ENCODE peak calls at places on chromosomes 2 and 18, in six cellular contexts. M, H, R, Q, V and T are unnamed samples.

GRCh38 chr2:10514743-10515142 is 66.6 kb upstream of the ODC1 start:
- DNase-seq in V (peak; percentile 96), R (peak; percentile 98), M (no peak), H (no peak), Q (no peak), T (peak; percentile 98)

GRCh38 chr2:72993147-72993546 is 75.8 kb downstream of the EMX1 start:
- DNase-seq in M (peak; percentile 83), R (peak; percentile 60), Q (peak; percentile 23), H (no peak), V (peak; percentile 62), T (peak; percentile 9)

GRCh38 chr18:79568543-79569205 is 110.9 kb upstream of the CTDP1 start:
- DNase-seq in M (no peak), H (no peak), V (no peak), Q (no peak), R (no peak), T (no peak)

GRCh38 chr2:191691898-191692297 is 14.0 kb downstream of the NABP1 start:
- DNase-seq in H (no peak), M (no peak), R (no peak), Q (no peak), V (no peak), T (peak; percentile 1)

GRCh38 chr18:35851286-35851967 is 121.1 kb upstream of the RMP24 start:
- DNase-seq in M (no peak), V (no peak), H (no peak), Q (no peak), R (no peak), T (no peak)

GRCh38 chr2:120314656-120315366 is 31.1 kb upstream of the INHBB start:
- DNase-seq in V (no peak), R (no peak), Q (peak; percentile 52), M (no peak), H (no peak), T (no peak)

GRCh38 chr2:74552914-74553811 is 579 bp downstream of the LOXL3 start:
- DNase-seq in R (no peak), Q (no peak), M (peak; percentile 76), H (no peak), V (peak; percentile 52), T (no peak)

GRCh38 chr2:85441859-85442258 is 23.3 kb downstream of the SH2D6 start:
- DNase-seq in H (no peak), R (no peak), M (no peak), V (no peak), Q (no peak), T (no peak)

GRCh38 chr2:100707016-100707947 is 112.7 kb upstream of the NPAS2 start:
- DNase-seq in Q (no peak), H (no peak), V (no peak), R (no peak), M (no peak), T (no peak)

GRCh38 chr2:101998556-101999121 is 6.9 kb downstream of the IL1R2 start:
- DNase-seq in M (no peak), V (peak; percentile 27), Q (no peak), R (no peak), H (peak; percentile 56), T (no peak)

GRCh38 chr2:181813963-181814565 is 77.5 kb upstream of the ITPRID2 start:
- DNase-seq in R (peak; percentile 52), Q (no peak), V (peak; percentile 10), H (no peak), M (no peak), T (peak; percentile 44)

GRCh38 chr2:234366891-234367290 is 130.0 kb downstream of the ARL4C start:
- DNase-seq in Q (no peak), V (no peak), M (no peak), H (no peak), R (no peak), T (no peak)

GRCh38 chr2:67840460-67841068 is 222.2 kb downstream of the C1D start:
- DNase-seq in H (no peak), Q (peak; percentile 63), V (peak; percentile 61), R (peak; percentile 75), M (peak; percentile 31), T (peak; percentile 77)

GRCh38 chr18:40810371-40810770 is 1144.7 kb upstream of the PIK3C3 start:
- DNase-seq in M (no peak), V (no peak), H (no peak), Q (no peak), R (peak; percentile 50), T (no peak)

GRCh38 chr2:143451622-143452021 is 322.4 kb downstream of the ARHGAP15 start:
- DNase-seq in Q (no peak), M (no peak), V (no peak), H (no peak), R (peak; percentile 65), T (peak; percentile 78)

GRCh38 chr2:160621748-160622147 is 128.1 kb upstream of the RBMS1 start:
- DNase-seq in Q (no peak), R (no peak), V (no peak), H (no peak), M (no peak), T (peak; percentile 10)

GRCh38 chr2:197615033-197615652 is 60.2 kb downstream of the RFTN2 start:
- DNase-seq in R (no peak), Q (no peak), M (no peak), V (no peak), H (no peak), T (no peak)

GRCh38 chr2:106781196-106781595 is 104.8 kb downstream of the ST6GAL2 start:
- DNase-seq in M (no peak), H (no peak), Q (no peak), V (no peak), R (no peak), T (no peak)

GRCh38 chr2:10614940-10615339 is 74.8 kb downstream of the NOL10 start:
- DNase-seq in H (no peak), V (peak; percentile 11), R (peak; percentile 62), M (no peak), Q (no peak), T (peak; percentile 66)

GRCh38 chr2:239598011-239598731 is 197.4 kb upstream of the HDAC4 start:
- DNase-seq in M (no peak), Q (peak; percentile 5), R (no peak), V (no peak), H (peak; percentile 4), T (no peak)

GRCh38 chr2:467101-467500 is 179.2 kb upstream of the ALKAL2 start:
- DNase-seq in M (no peak), Q (no peak), R (no peak), V (no peak), H (no peak), T (no peak)

GRCh38 chr18:13280066-13280795 is 61.7 kb downstream of the LDLRAD4 start:
- DNase-seq in M (no peak), V (no peak), H (no peak), Q (peak; percentile 70), R (no peak), T (no peak)

GRCh38 chr18:57644540-57644939 is 22.9 kb upstream of the NARS1 start:
- DNase-seq in R (peak; percentile 34), Q (no peak), V (peak; percentile 36), M (no peak), H (no peak), T (no peak)

GRCh38 chr2:21415234-21415633 is 291.5 kb downstream of the TDRD15 start:
- DNase-seq in Q (no peak), M (no peak), H (no peak), V (peak; percentile 25), R (no peak), T (no peak)

GRCh38 chr2:190649798-190650390 is 1.0 kb downstream of the NAB1 start:
- DNase-seq in Q (no peak), H (no peak), M (no peak), V (peak; percentile 69), R (peak; percentile 53), T (peak; percentile 41)

GRCh38 chr18:11761553-11761952 is 72.5 kb downstream of the GNAL start:
- DNase-seq in R (peak; percentile 14), H (no peak), M (no peak), V (no peak), Q (no peak), T (no peak)

GRCh38 chr2:195105581-195105980 is 551.4 kb upstream of the SLC39A10 start:
- DNase-seq in H (no peak), R (no peak), M (no peak), Q (no peak), V (no peak), T (no peak)